ENCODE peak calls at places on chromosome 14, in nine cellular contexts. N is tibial artery; P is CD4-positive, alpha-beta memory T cell; J is hypothalamus; H is HAP-1; M is endothelial cell; I is activated gamma-delta T cell treated with anti-CD3 and anti-CD28 coated beads, Interleukin-2, amount 50 U/mL, for 16 hours; Z is SK-N-MC; A is ovary. U is an unnamed sample.
A peak's percentile ranks its signal among the peaks of the same experiment; 100 is the strongest.

GRCh38 chr14:67556671-67557070 is 23.6 kb downstream of the PLEKHH1 start:
- DNase-seq in I (no peak), P (no peak), N (no peak), H (no peak), Z (no peak), J (no peak), A (no peak), M (no peak), U (no peak)

GRCh38 chr14:49586673-49587460 is 687 bp upstream of the RPS29 start:
- DNase-seq in Z (peak; percentile 90), J (no peak), I (peak; percentile 17), P (peak; percentile 66), N (no peak), M (peak; percentile 32), A (peak; percentile 40), H (peak; percentile 73), U (peak; percentile 74)

GRCh38 chr14:104892517-104893434 is 27.7 kb downstream of the CEP170B start:
- DNase-seq in H (peak; percentile 12), I (no peak), N (no peak), A (no peak), P (no peak), Z (no peak), M (peak; percentile 5), J (no peak), U (no peak)

GRCh38 chr14:81277096-81277495 is 56.3 kb upstream of the GTF2A1 start:
- DNase-seq in J (peak; percentile 2), P (no peak), Z (no peak), N (no peak), A (no peak), I (no peak), H (no peak), M (no peak), U (no peak)

GRCh38 chr14:99579077-99579836 is 24.8 kb downstream of the CCDC85C start:
- DNase-seq in A (no peak), H (no peak), M (no peak), I (no peak), Z (no peak), J (no peak), N (no peak), P (no peak), U (no peak)

GRCh38 chr14:92613008-92613658 is 99.6 kb downstream of the RIN3 start:
- DNase-seq in M (peak; percentile 69), I (peak; percentile 43), Z (no peak), J (no peak), P (peak; percentile 62), H (peak; percentile 80), A (no peak), N (no peak), U (peak; percentile 74)

GRCh38 chr14:83520837-83521236 is 1987.2 kb upstream of the SEL1L start:
- DNase-seq in I (no peak), Z (no peak), A (no peak), N (no peak), P (no peak), M (no peak), J (no peak), H (no peak), U (no peak)

GRCh38 chr14:73935666-73936065 is 14.2 kb downstream of the FAM161B start:
- DNase-seq in H (no peak), J (no peak), P (no peak), Z (no peak), I (no peak), N (no peak), M (no peak), A (no peak), U (no peak)

GRCh38 chr14:67420102-67420739 is 8.3 kb upstream of the PLEK2 start:
- DNase-seq in H (peak; percentile 78), A (no peak), M (peak; percentile 31), P (no peak), N (no peak), Z (no peak), I (no peak), J (no peak), U (peak; percentile 4)

GRCh38 chr14:99231850-99232401 is 40.1 kb downstream of the BCL11B start:
- DNase-seq in H (peak; percentile 62), I (no peak), N (no peak), M (peak; percentile 65), P (peak; percentile 69), J (no peak), Z (no peak), A (no peak), U (peak; percentile 23)